ENCODE peak calls at places on chromosomes 16 and 17, in seven cellular contexts. B is IMR-90, K is H9, G is H1, A is neuronal stem cell, W is mesendoderm, H is mesenchymal stem cell. P is an unnamed sample.

GRCh38 chr17:40360091-40360490 is 4.4 kb downstream of the GJD3 start:
- DNase-seq in K (no peak), W (no peak), A (no peak), H (no peak), B (no peak), G (no peak), P (no peak)

GRCh38 chr17:70678889-70679288 is 509.6 kb downstream of the KCNJ2 start:
- DNase-seq in H (no peak), K (no peak), W (no peak), G (no peak), A (no peak), B (no peak), P (no peak)

GRCh38 chr16:19356024-19356952 is 61.4 kb upstream of the TMC5 start:
- DNase-seq in B (no peak), K (no peak), A (no peak), G (no peak), H (no peak), W (no peak), P (no peak)

GRCh38 chr17:34259151-34259550 is 4.1 kb downstream of the CCL2 start:
- DNase-seq in H (no peak), K (no peak), A (no peak), B (peak; percentile 28), G (no peak), W (no peak), P (no peak)

GRCh38 chr16:58506241-58507194 is 6.6 kb downstream of the NDRG4 start:
- DNase-seq in H (no peak), A (no peak), W (no peak), B (no peak), K (peak; percentile 26), G (no peak), P (no peak)

GRCh38 chr16:58451263-58451662 is 48.7 kb upstream of the NDRG4 start:
- DNase-seq in A (no peak), W (no peak), B (no peak), G (no peak), K (no peak), H (no peak), P (no peak)

GRCh38 chr16:23556881-23557778 is at the start of the genes EARS2 and UBFD1:
- DNase-seq in H (peak; percentile 99), G (peak; percentile 100), K (peak; percentile 99), A (peak; percentile 99), W (peak; percentile 99), B (peak; percentile 98), P (peak; percentile 100)

GRCh38 chr17:45235071-45236001 is 13.7 kb downstream of the FMNL1 start:
- DNase-seq in W (peak; percentile 84), G (peak; percentile 92), K (peak; percentile 93), H (peak; percentile 73), A (peak; percentile 83), B (peak; percentile 77), P (peak; percentile 60)

GRCh38 chr17:75338335-75338734 is 49.1 kb upstream of the SLC25A19 start:
- DNase-seq in A (no peak), W (no peak), G (no peak), B (peak; percentile 65), H (peak; percentile 70), K (no peak), P (peak; percentile 78)

GRCh38 chr16:8326234-8326633 is 264.1 kb downstream of the TMEM114 start:
- DNase-seq in A (no peak), W (no peak), H (no peak), G (no peak), K (no peak), B (no peak), P (no peak)

GRCh38 chr17:53924530-53925455 is 102.1 kb downstream of the KIF2B start:
- DNase-seq in W (peak; percentile 26), K (no peak), G (no peak), H (no peak), A (peak; percentile 4), B (no peak), P (peak; percentile 63)

GRCh38 chr16:30660424-30661251 is 2.4 kb downstream of the FBRS start:
- DNase-seq in W (no peak), K (no peak), B (peak; percentile 58), A (no peak), H (peak; percentile 53), G (no peak), P (peak; percentile 13)

GRCh38 chr16:71853413-71853812 is 7.6 kb downstream of the ATXN1L start:
- DNase-seq in B (no peak), K (no peak), G (no peak), W (no peak), A (no peak), H (no peak), P (no peak)

GRCh38 chr17:40176409-40177110 is 710 bp upstream of the RAPGEFL1 start:
- DNase-seq in G (no peak), K (no peak), H (no peak), A (no peak), B (no peak), W (no peak), P (no peak)

GRCh38 chr16:56637814-56638750 is at the start of gene MT1A:
- DNase-seq in K (peak; percentile 78), G (peak; percentile 81), B (peak; percentile 7), W (peak; percentile 45), A (no peak), H (peak; percentile 36), P (peak; percentile 71)

GRCh38 chr17:64115871-64116534 is 13.9 kb downstream of the ERN1 start:
- DNase-seq in K (no peak), W (no peak), G (no peak), B (peak; percentile 94), H (peak; percentile 84), A (no peak), P (peak; percentile 95)

GRCh38 chr17:42835732-42836131 is 2.5 kb downstream of the PSME3 start:
- DNase-seq in A (no peak), G (no peak), W (no peak), B (no peak), K (no peak), H (no peak), P (peak; percentile 17)

GRCh38 chr17:19271751-19272357 is 34.7 kb downstream of the EPN2 start:
- DNase-seq in B (peak; percentile 61), A (no peak), K (no peak), W (no peak), H (no peak), G (no peak), P (no peak)

GRCh38 chr17:2594657-2595085 is 1.2 kb downstream of the PAFAH1B1 start:
- DNase-seq in H (no peak), W (no peak), G (no peak), K (no peak), B (no peak), A (peak; percentile 9), P (no peak)

GRCh38 chr17:57115916-57116315 is 30.9 kb downstream of the AKAP1 start:
- DNase-seq in H (no peak), W (no peak), A (no peak), G (no peak), B (no peak), K (no peak), P (no peak)

GRCh38 chr16:55710466-55710865 is 54.7 kb downstream of the SLC6A2 start:
- DNase-seq in H (peak; percentile 3), W (peak; percentile 50), B (no peak), A (peak; percentile 29), G (no peak), K (peak; percentile 33), P (no peak)

DNA sequence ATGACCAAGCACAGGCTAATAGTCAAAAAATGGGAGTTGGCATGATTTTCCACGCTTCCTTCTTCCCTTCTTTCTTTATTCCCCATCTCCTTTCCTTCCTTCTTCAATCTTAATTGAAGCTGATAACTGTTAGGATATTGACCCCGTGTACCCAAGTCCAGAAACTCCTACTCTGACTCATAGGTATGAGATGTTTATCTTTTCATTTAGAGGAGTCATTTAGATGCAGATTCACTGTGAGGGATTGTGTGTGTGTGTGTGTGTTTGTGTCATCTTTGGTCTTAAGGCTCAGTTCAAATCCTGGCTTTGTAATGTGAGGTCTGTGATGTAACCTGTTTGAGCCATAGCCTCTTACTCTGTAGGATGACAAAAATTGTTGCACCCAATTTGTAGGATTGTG is 332.0 kb upstream of the MAF start:
- DNase-seq in K (no peak), B (no peak), A (no peak), G (no peak), H (no peak), W (no peak), P (no peak)
- H3K23ac ChIP-seq in K (no peak overlapping the region), B (no peak overlapping the region), A (no peak overlapping the region), G (no peak overlapping the region), H (no peak overlapping the region), W (no peak overlapping the region), P (no peak overlapping the region)

GRCh38 chr16:80054656-80055055 is 454.1 kb upstream of the MAF start:
- DNase-seq in H (no peak), A (no peak), K (no peak), B (no peak), G (no peak), W (peak; percentile 66), P (no peak)

GRCh38 chr16:80047796-80048649 is 447.5 kb upstream of the MAF start:
- DNase-seq in G (no peak), H (no peak), B (no peak), K (no peak), A (no peak), W (no peak), P (no peak)

GRCh38 chr16:80055831-80056230 is 455.3 kb upstream of the MAF start:
- DNase-seq in W (no peak), K (no peak), G (no peak), B (no peak), H (no peak), A (no peak), P (peak; percentile 67)

GRCh38 chr16:80046848-80047247 is 446.3 kb upstream of the MAF start:
- DNase-seq in B (no peak), W (peak; percentile 92), A (no peak), H (no peak), G (no peak), K (no peak), P (no peak)

GRCh38 chr16:80051040-80051439 is 450.5 kb upstream of the MAF start:
- DNase-seq in A (no peak), H (no peak), K (peak; percentile 42), B (no peak), G (no peak), W (no peak), P (peak; percentile 63)
- H3K23ac ChIP-seq in A (no peak overlapping the region), H (no peak overlapping the region), K (no peak overlapping the region), B (no peak overlapping the region), G (no peak overlapping the region), W (no peak overlapping the region), P (no peak overlapping the region)

GRCh38 chr17:55659661-55660060 is 63.0 kb downstream of the TMEM100 start:
- DNase-seq in A (no peak), B (no peak), H (no peak), G (no peak), W (no peak), K (no peak), P (no peak)
- H3K23ac ChIP-seq in A (no peak overlapping the region), B (no peak overlapping the region), H (no peak overlapping the region), G (no peak overlapping the region), W (no peak overlapping the region), K (no peak overlapping the region), P (no peak overlapping the region)

GRCh38 chr16:74776926-74777325 is 2.3 kb upstream of the FA2H start:
- DNase-seq in B (no peak), H (no peak), A (no peak), G (no peak), K (no peak), W (no peak), P (no peak)

GRCh38 chr16:74771656-74772315 is 2.8 kb downstream of the FA2H start:
- DNase-seq in G (no peak), W (no peak), K (no peak), B (no peak), H (no peak), A (no peak), P (no peak)

GRCh38 chr16:74775255-74775654 is 635 bp upstream of the FA2H start:
- DNase-seq in G (no peak), K (no peak), B (no peak), H (no peak), A (no peak), W (no peak), P (no peak)

GRCh38 chr16:74773431-74774222 is 993 bp downstream of the FA2H start:
- DNase-seq in H (no peak), W (no peak), G (no peak), B (no peak), A (no peak), K (no peak), P (peak; percentile 50)

GRCh38 chr16:74774223-74775139 is at the start of gene FA2H:
- DNase-seq in W (peak; percentile 75), G (peak; percentile 90), K (peak; percentile 94), H (peak; percentile 39), B (peak; percentile 23), A (peak; percentile 80), P (peak; percentile 88)
- H3K23ac ChIP-seq in W (no peak within 1 kb of the TSS), G (no peak within 1 kb of the TSS), K (no peak within 1 kb of the TSS), H (peak within 1 kb of the TSS; percentile 42), B (no peak within 1 kb of the TSS), A (peak within 1 kb of the TSS; percentile 91), P (no peak within 1 kb of the TSS)